ENCODE peak calls at places on chromosomes 13 and 19, in four cellular contexts. One of them, this sample, is unnamed.

GRCh38 chr13:40087021-40088002 is 431.9 kb downstream of the COG6 start:
- DNase-seq in A549: no peak
- DNase-seq in HepG2: peak
- DNase-seq in K562: no peak
- DNase-seq in this sample: no peak

GRCh38 chr13:60654405-60654804 is 257.4 kb downstream of the TDRD3 start:
- DNase-seq in A549: no peak
- DNase-seq in HepG2: peak
- DNase-seq in K562: no peak
- DNase-seq in this sample: peak

GRCh38 chr19:8611890-8612806 is 1.6 kb upstream of the ADAMTS10 start:
- DNase-seq in A549: peak
- DNase-seq in HepG2: no peak
- DNase-seq in K562: no peak
- DNase-seq in this sample: no peak

GRCh38 chr13:73466561-73466960 is 407.8 kb downstream of the KLF5 start:
- DNase-seq in A549: no peak
- DNase-seq in HepG2: no peak
- DNase-seq in K562: no peak
- DNase-seq in this sample: no peak

GRCh38 chr13:29954082-29955043 is 103.9 kb upstream of the UBL3 start:
- DNase-seq in A549: no peak
- DNase-seq in HepG2: no peak
- DNase-seq in K562: no peak
- DNase-seq in this sample: no peak

GRCh38 chr13:75319244-75319643 is 162.7 kb downstream of the TBC1D4 start:
- DNase-seq in A549: no peak
- DNase-seq in HepG2: peak
- DNase-seq in K562: no peak
- DNase-seq in this sample: no peak

GRCh38 chr19:49761625-49762311 is 1.3 kb downstream of the TSKS start:
- DNase-seq in A549: no peak
- DNase-seq in HepG2: peak
- DNase-seq in K562: peak
- DNase-seq in this sample: no peak

GRCh38 chr13:114143806-114144605 is 11.6 kb upstream of the RASA3 start:
- DNase-seq in A549: peak
- DNase-seq in HepG2: peak
- DNase-seq in K562: peak
- DNase-seq in this sample: no peak

GRCh38 chr19:16258440-16258903 is 60.8 kb downstream of the AP1M1 start:
- DNase-seq in A549: no peak
- DNase-seq in HepG2: no peak
- DNase-seq in K562: peak
- DNase-seq in this sample: peak

GRCh38 chr19:29704562-29705558 is 10.2 kb downstream of the C19orf12 start:
- DNase-seq in A549: no peak
- DNase-seq in HepG2: no peak
- DNase-seq in K562: no peak
- DNase-seq in this sample: no peak

GRCh38 chr19:30123611-30124010 is 181.6 kb downstream of the URI1 start:
- DNase-seq in A549: no peak
- DNase-seq in HepG2: no peak
- DNase-seq in K562: no peak
- DNase-seq in this sample: no peak

GRCh38 chr19:13243971-13244370 is 93.8 kb downstream of the IER2 start:
- DNase-seq in A549: no peak
- DNase-seq in HepG2: no peak
- DNase-seq in K562: no peak
- DNase-seq in this sample: no peak

GRCh38 chr13:101308247-101309013 is 107.9 kb downstream of the NALCN start:
- DNase-seq in A549: no peak
- DNase-seq in HepG2: no peak
- DNase-seq in K562: no peak
- DNase-seq in this sample: no peak

GRCh38 chr13:77519808-77520207 is 15.7 kb upstream of the SCEL start:
- DNase-seq in A549: no peak
- DNase-seq in HepG2: no peak
- DNase-seq in K562: no peak
- DNase-seq in this sample: no peak

GRCh38 chr19:54517483-54517882 is 14.9 kb downstream of the LAIR2 start:
- DNase-seq in A549: peak
- DNase-seq in HepG2: peak
- DNase-seq in K562: peak
- DNase-seq in this sample: peak

GRCh38 chr19:49983645-49984229 is 22.8 kb upstream of the SIGLEC11 start:
- DNase-seq in A549: peak
- DNase-seq in HepG2: peak
- DNase-seq in K562: peak
- DNase-seq in this sample: peak

GRCh38 chr13:69769637-69770036 is 338.0 kb upstream of the ATXN8OS start:
- DNase-seq in A549: no peak
- DNase-seq in HepG2: no peak
- DNase-seq in K562: no peak
- DNase-seq in this sample: no peak

GRCh38 chr19:6423499-6424189 is 967 bp downstream of the KHSRP start:
- DNase-seq in A549: peak
- DNase-seq in HepG2: peak
- DNase-seq in K562: peak
- DNase-seq in this sample: no peak

GRCh38 chr13:39249971-39250370 is 211.7 kb downstream of the NHLRC3 start:
- DNase-seq in A549: no peak
- DNase-seq in HepG2: no peak
- DNase-seq in K562: no peak
- DNase-seq in this sample: no peak

GRCh38 chr13:30019648-30020626 is 169.5 kb upstream of the UBL3 start:
- DNase-seq in A549: no peak
- DNase-seq in HepG2: no peak
- DNase-seq in K562: no peak
- DNase-seq in this sample: no peak

GRCh38 chr19:5369962-5370367 is 29.4 kb upstream of the PTPRS start:
- DNase-seq in A549: peak
- DNase-seq in HepG2: peak
- DNase-seq in K562: peak
- DNase-seq in this sample: peak

GRCh38 chr19:28239270-28239669 is 973.7 kb downstream of the UQCRFS1 start:
- DNase-seq in A549: no peak
- DNase-seq in HepG2: no peak
- DNase-seq in K562: peak
- DNase-seq in this sample: no peak

GRCh38 chr13:32117696-32118095 is 86.1 kb downstream of the FRY start:
- DNase-seq in A549: no peak
- DNase-seq in HepG2: no peak
- DNase-seq in K562: no peak
- DNase-seq in this sample: peak

GRCh38 chr19:28472111-28472510 is 740.8 kb downstream of the UQCRFS1 start:
- DNase-seq in A549: no peak
- DNase-seq in HepG2: no peak
- DNase-seq in K562: no peak
- DNase-seq in this sample: no peak

GRCh38 chr19:38061294-38061693 is 154.3 kb downstream of the SIPA1L3 start:
- DNase-seq in A549: peak
- DNase-seq in HepG2: no peak
- DNase-seq in K562: no peak
- DNase-seq in this sample: no peak

GRCh38 chr13:108460043-108460442 is 169.4 kb upstream of the MYO16 start:
- DNase-seq in A549: no peak
- DNase-seq in HepG2: no peak
- DNase-seq in K562: no peak
- DNase-seq in this sample: no peak

GRCh38 chr19:2186071-2186846 is 22.5 kb downstream of the DOT1L start:
- DNase-seq in A549: no peak
- DNase-seq in HepG2: no peak
- DNase-seq in K562: no peak
- DNase-seq in this sample: peak

GRCh38 chr13:51148952-51149573 is 38.0 kb upstream of the C13orf42 start:
- DNase-seq in A549: no peak
- DNase-seq in HepG2: no peak
- DNase-seq in K562: no peak
- DNase-seq in this sample: no peak

GRCh38 chr19:54573330-54573872 is at the start of gene LILRA2:
- DNase-seq in A549: no peak
- DNase-seq in HepG2: no peak
- DNase-seq in K562: no peak
- DNase-seq in this sample: no peak

GRCh38 chr19:13153627-13154240 is 3.5 kb downstream of the IER2 start:
- DNase-seq in A549: no peak
- DNase-seq in HepG2: no peak
- DNase-seq in K562: peak
- DNase-seq in this sample: peak

GRCh38 chr13:90414691-90415596 is 932.5 kb upstream of the MIR17HG start:
- DNase-seq in A549: peak
- DNase-seq in HepG2: no peak
- DNase-seq in K562: no peak
- DNase-seq in this sample: no peak

GRCh38 chr13:34733720-34734119 is 208.3 kb upstream of the NBEA start:
- DNase-seq in A549: no peak
- DNase-seq in HepG2: no peak
- DNase-seq in K562: no peak
- DNase-seq in this sample: no peak

GRCh38 chr13:34730966-34731365 is 211.1 kb upstream of the NBEA start:
- DNase-seq in A549: no peak
- DNase-seq in HepG2: no peak
- DNase-seq in K562: no peak
- DNase-seq in this sample: no peak

GRCh38 chr13:34738251-34739170 is 203.6 kb upstream of the NBEA start:
- DNase-seq in A549: no peak
- DNase-seq in HepG2: no peak
- DNase-seq in K562: no peak
- DNase-seq in this sample: no peak

GRCh38 chr13:34731486-34731885 is 210.6 kb upstream of the NBEA start:
- DNase-seq in A549: no peak
- DNase-seq in HepG2: no peak
- DNase-seq in K562: no peak
- DNase-seq in this sample: no peak

DNA sequence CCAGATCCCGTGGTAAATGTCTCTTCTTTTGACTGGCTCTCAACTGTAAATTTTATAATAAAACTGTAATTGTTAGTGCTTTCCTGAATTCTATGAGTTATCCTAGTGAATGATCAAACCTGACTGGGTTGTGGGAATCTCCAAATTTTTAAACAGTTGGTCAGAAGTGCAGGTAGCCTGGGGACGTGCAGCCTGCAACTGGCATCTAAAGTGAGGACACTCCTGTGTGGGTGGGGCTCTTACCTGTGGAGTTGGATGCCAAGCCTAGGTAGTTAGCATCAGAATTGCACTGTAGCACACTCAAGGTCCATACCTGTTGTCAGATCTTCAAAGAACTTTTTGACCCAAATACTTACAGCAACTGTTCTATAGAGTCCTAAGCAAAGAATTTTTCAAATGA is 207.1 kb upstream of the NBEA start:
- DNase-seq in A549: no peak
- DNase-seq in HepG2: no peak
- DNase-seq in K562: no peak
- DNase-seq in this sample: no peak
- TF ChIP-seq EP300 in A549: no peak
- TF ChIP-seq EP300 in HepG2: no peak
- TF ChIP-seq EP300 in K562: no peak
- TF ChIP-seq EP300 in this sample: no peak

DNA sequence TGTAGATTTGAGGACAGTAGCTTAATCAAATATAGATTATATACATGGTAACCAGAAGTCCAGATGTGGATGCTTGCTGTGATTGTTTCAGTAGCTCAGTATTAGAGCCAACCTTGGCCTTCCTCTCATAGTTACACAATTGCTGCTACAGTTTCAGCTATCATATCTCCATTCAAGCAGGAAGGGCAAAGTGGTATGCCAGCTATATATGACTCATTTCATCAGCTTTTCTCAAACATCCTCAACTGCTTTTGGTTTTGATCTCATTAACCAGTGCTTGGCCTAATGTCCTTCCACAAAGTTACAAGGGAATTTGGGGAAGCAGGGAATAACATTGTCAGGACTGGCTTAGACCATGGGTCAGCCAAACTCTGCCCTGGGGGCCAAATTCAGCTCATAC is 73.0 kb upstream of the MAB21L1 start:
- DNase-seq in A549: peak
- DNase-seq in HepG2: peak
- DNase-seq in K562: no peak
- DNase-seq in this sample: no peak
- TF ChIP-seq EP300 in A549: no peak
- TF ChIP-seq EP300 in HepG2: no peak
- TF ChIP-seq EP300 in K562: no peak
- TF ChIP-seq EP300 in this sample: no peak

DNA sequence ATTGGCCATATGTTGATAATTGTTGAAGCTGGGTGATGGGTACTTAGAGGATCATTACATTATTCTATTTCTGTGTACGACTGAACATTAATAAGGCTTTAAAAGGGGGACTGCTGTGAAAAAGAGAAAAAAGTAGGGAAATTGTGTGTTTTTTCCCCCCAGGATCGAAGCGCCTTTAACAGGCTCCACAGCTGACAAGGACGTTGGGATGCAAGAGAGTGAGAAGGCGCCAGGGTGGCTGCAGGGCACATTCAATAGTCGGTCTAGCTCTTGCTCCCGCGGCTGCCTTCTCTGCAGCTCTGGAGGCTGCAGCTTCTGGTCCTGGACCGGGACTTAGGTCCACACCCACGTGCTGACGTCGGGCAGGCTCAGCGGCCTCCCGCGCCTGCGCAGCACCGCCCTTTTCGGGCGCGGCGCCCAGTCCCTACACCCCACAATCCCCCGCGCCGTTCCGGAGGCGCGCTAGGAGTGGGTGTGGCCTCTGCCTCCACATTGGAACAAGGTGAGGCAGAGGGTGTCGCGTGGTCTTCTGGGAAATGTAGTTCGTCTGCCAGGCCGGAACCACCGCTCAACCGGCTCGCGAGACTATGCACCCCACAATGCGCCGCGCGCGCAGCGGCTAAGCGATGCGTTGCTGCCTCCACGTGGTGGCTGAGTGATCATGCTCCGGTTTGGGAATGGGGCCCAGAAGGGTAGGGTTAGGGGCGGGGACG is 4.9 kb upstream of the LRFN3 start:
- DNase-seq in A549: peak
- DNase-seq in HepG2: peak
- DNase-seq in K562: peak
- DNase-seq in this sample: peak
- TF ChIP-seq EP300 in A549: no peak
- TF ChIP-seq EP300 in HepG2: peak
- TF ChIP-seq EP300 in K562: peak
- TF ChIP-seq EP300 in this sample: no peak

GRCh38 chr13:44054525-44054924 is 174.8 kb downstream of the LACC1 start:
- DNase-seq in A549: no peak
- DNase-seq in HepG2: no peak
- DNase-seq in K562: no peak
- DNase-seq in this sample: no peak
- TF ChIP-seq EP300 in A549: no peak
- TF ChIP-seq EP300 in HepG2: no peak
- TF ChIP-seq EP300 in K562: no peak
- TF ChIP-seq EP300 in this sample: no peak

GRCh38 chr13:44748439-44748838 is 172.3 kb upstream of the TSC22D1 start:
- DNase-seq in A549: no peak
- DNase-seq in HepG2: no peak
- DNase-seq in K562: no peak
- DNase-seq in this sample: no peak
- TF ChIP-seq EP300 in A549: no peak
- TF ChIP-seq EP300 in HepG2: no peak
- TF ChIP-seq EP300 in K562: no peak
- TF ChIP-seq EP300 in this sample: no peak

This sample was measured in stomach.